ENCODE peak calls at places on chromosomes 1 and 21, in five cellular contexts. Q is HepG2, W is K562, X is H1, U is SK-N-SH. S is an unnamed sample.

GRCh38 chr1:201348211-201348566 is 29.3 kb downstream of the TNNT2 start:
- DNase-seq in Q (peak; percentile 26), U (peak; percentile 76), X (peak; percentile 86), W (peak; percentile 81), S (peak; percentile 86)

GRCh38 chr1:229884765-229885164 is 182.3 kb upstream of the GALNT2 start:
- DNase-seq in W (no peak), X (peak; percentile 29), U (peak; percentile 64), Q (no peak), S (peak; percentile 61)

GRCh38 chr1:177937174-177937770 is 32.6 kb downstream of the SEC16B start:
- DNase-seq in U (no peak), X (no peak), W (no peak), Q (no peak), S (peak; percentile 73)

GRCh38 chr1:200409761-200410565 is at the start of gene ZNF281:
- DNase-seq in U (peak; percentile 99), X (peak; percentile 98), W (peak; percentile 99), Q (peak; percentile 85), S (peak; percentile 96)

GRCh38 chr1:4003846-4004505 is 103.9 kb upstream of the C1orf174 start:
- DNase-seq in Q (no peak), W (no peak), U (no peak), X (no peak), S (no peak)

GRCh38 chr1:9449106-9449627 is 90.1 kb upstream of the SLC25A33 start:
- DNase-seq in W (no peak), X (no peak), U (peak; percentile 69), Q (peak; percentile 21), S (no peak)

GRCh38 chr1:40257313-40257687 is 736 bp upstream of the ZMPSTE24 start:
- DNase-seq in X (no peak), W (peak; percentile 24), U (no peak), Q (no peak), S (no peak)

GRCh38 chr1:157001304-157001703 is 44.2 kb downstream of the ARHGEF11 start:
- DNase-seq in U (no peak), Q (no peak), X (peak; percentile 30), W (no peak), S (no peak)

GRCh38 chr21:37145635-37146111 is 72.6 kb downstream of the TTC3 start:
- DNase-seq in X (no peak), W (no peak), Q (no peak), U (no peak), S (peak; percentile 32)

GRCh38 chr1:203282720-203283542 is 22.4 kb upstream of the BTG2 start:
- DNase-seq in Q (no peak), U (no peak), X (no peak), W (no peak), S (no peak)

GRCh38 chr1:223852337-223852736 is 6.6 kb upstream of the TP53BP2 start:
- DNase-seq in X (no peak), Q (no peak), U (no peak), W (no peak), S (no peak)

GRCh38 chr1:53616927-53617326 is 122.0 kb downstream of the GLIS1 start:
- DNase-seq in Q (no peak), U (no peak), W (no peak), X (no peak), S (no peak)

GRCh38 chr1:64497484-64497883 is 27.6 kb downstream of the CACHD1 start:
- DNase-seq in W (no peak), U (no peak), Q (no peak), X (no peak), S (no peak)

GRCh38 chr1:182601926-182602325 is 2.3 kb downstream of the RGS16 start:
- DNase-seq in Q (no peak), W (no peak), X (no peak), U (no peak), S (no peak)

GRCh38 chr1:209607102-209607794 is 23.7 kb downstream of the CAMK1G start:
- DNase-seq in Q (no peak), X (no peak), W (no peak), U (no peak), S (no peak)

GRCh38 chr1:207027221-207027777 is 5.3 kb downstream of the C1orf116 start:
- DNase-seq in X (no peak), W (no peak), U (no peak), Q (no peak), S (no peak)

GRCh38 chr1:73106931-73107330 is 824.6 kb upstream of the NEGR1 start:
- DNase-seq in W (no peak), Q (no peak), U (no peak), X (no peak), S (peak; percentile 15)

GRCh38 chr1:157584503-157584902 is 13.4 kb downstream of the FCRL4 start:
- DNase-seq in X (no peak), U (no peak), W (no peak), Q (no peak), S (no peak)

GRCh38 chr1:40658895-40659648 is 6.4 kb downstream of the RIMS3 start:
- DNase-seq in U (no peak), W (peak; percentile 67), X (no peak), Q (no peak), S (no peak)

GRCh38 chr1:160675641-160676410 is 29.0 kb upstream of the SLAMF1 start:
- DNase-seq in X (peak; percentile 71), Q (peak; percentile 30), W (peak; percentile 67), U (peak; percentile 29), S (peak; percentile 79)

GRCh38 chr1:102902045-102902444 is 206.3 kb downstream of the COL11A1 start:
- DNase-seq in X (no peak), W (no peak), U (no peak), Q (no peak), S (no peak)

GRCh38 chr1:165419839-165420238 is 25.1 kb downstream of the RXRG start:
- DNase-seq in X (no peak), U (no peak), Q (no peak), W (no peak), S (no peak)

GRCh38 chr1:180594723-180595122 is 36.0 kb downstream of the OVAAL start:
- DNase-seq in Q (no peak), W (peak; percentile 75), U (peak; percentile 55), X (no peak), S (no peak)

GRCh38 chr1:208174736-208175507 is 69.3 kb downstream of the PLXNA2 start:
- DNase-seq in W (no peak), U (no peak), X (no peak), Q (peak; percentile 66), S (no peak)

GRCh38 chr1:19484793-19485361 is 462 bp downstream of the CAPZB start:
- DNase-seq in Q (no peak), U (peak; percentile 76), W (peak; percentile 57), X (peak; percentile 77), S (peak; percentile 31)

GRCh38 chr1:29256979-29257804 is 20.9 kb downstream of the PTPRU start:
- DNase-seq in X (no peak), U (peak; percentile 63), W (no peak), Q (no peak), S (no peak)

GRCh38 chr1:217642455-217642854 is 11.3 kb downstream of the SPATA17 start:
- DNase-seq in X (no peak), U (no peak), W (no peak), Q (no peak), S (no peak)

GRCh38 chr21:34999397-34999941 is 49.6 kb downstream of the RUNX1 start:
- DNase-seq in W (no peak), U (no peak), X (no peak), Q (no peak), S (no peak)

GRCh38 chr21:41506526-41507520 is 1.1 kb downstream of the TMPRSS2 start:
- DNase-seq in W (no peak), X (peak; percentile 77), Q (no peak), U (no peak), S (peak; percentile 55)

GRCh38 chr1:86155061-86155806 is 1.3 kb downstream of the COL24A1 start:
- DNase-seq in U (peak; percentile 47), X (peak; percentile 68), W (peak; percentile 3), Q (no peak), S (no peak)

GRCh38 chr1:222387020-222387816 is 160.7 kb downstream of the HHIPL2 start:
- DNase-seq in U (peak; percentile 3), W (peak; percentile 58), X (peak; percentile 77), Q (peak; percentile 21), S (no peak)

GRCh38 chr1:180382326-180383115 is 119.9 kb downstream of the ACBD6 start:
- DNase-seq in Q (no peak), X (no peak), U (no peak), W (no peak), S (peak; percentile 7)

GRCh38 chr21:42081931-42082381 is 10.8 kb downstream of the UMODL1 start:
- DNase-seq in X (no peak), W (no peak), U (no peak), Q (no peak), S (no peak)

GRCh38 chr1:19044975-19045831 is 88.7 kb upstream of the IFFO2 start:
- DNase-seq in X (no peak), Q (no peak), U (peak; percentile 3), W (no peak), S (no peak)

GRCh38 chr1:112576240-112576639 is 42.7 kb downstream of the ST7L start:
- DNase-seq in Q (no peak), W (no peak), U (no peak), X (no peak), S (no peak)

GRCh38 chr1:112579801-112580510 is 39.0 kb downstream of the ST7L start:
- DNase-seq in U (no peak), W (no peak), X (no peak), Q (no peak), S (no peak)

GRCh38 chr1:112575154-112575804 is 43.7 kb downstream of the ST7L start:
- DNase-seq in U (no peak), Q (no peak), W (peak; percentile 62), X (no peak), S (no peak)
- TF ChIP-seq JUND in U (peak; percentile 94), Q (no peak), W (peak; percentile 99), X (no peak), S (no peak)

GRCh38 chr1:47963093-47963492 is 34.1 kb downstream of the TRABD2B start:
- DNase-seq in U (no peak), Q (no peak), X (no peak), W (no peak), S (no peak)
- TF ChIP-seq JUND in U (no peak), Q (no peak), X (no peak), W (no peak), S (no peak)

DNA sequence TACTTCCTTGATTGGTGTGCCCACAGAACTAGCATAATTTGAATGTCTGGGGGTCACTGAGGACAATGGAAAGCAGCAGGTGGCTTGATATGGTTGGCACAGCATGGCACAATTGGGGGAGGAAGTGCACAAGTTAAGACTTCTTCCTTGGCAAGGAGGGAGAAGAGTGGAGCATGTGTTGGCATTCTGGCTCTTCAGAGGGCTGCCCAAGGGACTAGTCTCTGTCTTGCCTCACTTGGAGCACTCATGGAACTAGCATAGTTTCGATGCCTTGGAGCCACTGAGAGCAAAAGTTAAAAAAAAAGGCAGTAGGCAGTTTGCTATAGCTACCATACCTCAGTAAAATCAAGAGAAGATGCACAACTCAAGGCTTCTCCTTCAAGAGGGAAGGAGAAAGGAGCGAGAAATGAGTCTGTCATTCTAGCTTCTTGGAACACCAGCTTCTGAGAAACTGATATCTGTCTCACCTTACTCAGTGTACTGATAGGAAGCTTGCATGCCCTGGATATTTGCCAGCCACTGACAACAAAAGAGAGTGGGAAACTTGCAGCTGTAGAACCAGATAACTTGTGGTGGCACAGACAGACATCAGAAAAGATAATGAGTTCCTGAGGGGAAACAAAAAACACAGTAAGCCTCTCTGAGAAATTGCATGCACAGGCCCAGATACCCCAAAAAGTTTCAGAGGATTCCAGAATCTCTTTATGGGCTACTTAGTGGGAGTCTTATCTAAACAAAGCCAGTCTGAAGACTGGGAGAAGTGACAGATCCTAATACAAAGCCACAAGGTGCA is 207.5 kb upstream of the SAMSN1 start:
- DNase-seq in Q (no peak), U (no peak), X (no peak), W (peak; percentile 88), S (no peak)
- TF ChIP-seq JUND in Q (no peak), U (no peak), X (no peak), W (peak; percentile 75), S (no peak)

GRCh38 chr1:47616036-47616435 is 178.2 kb downstream of the FOXD2 start:
- DNase-seq in X (no peak), W (no peak), Q (no peak), U (no peak), S (no peak)
- TF ChIP-seq JUND in X (no peak), W (no peak), Q (no peak), U (no peak), S (no peak)